ENCODE peak calls at places on chromosomes 11 and 22, in five cellular contexts. One of them, this sample, is unnamed. For H3K9me3, the result is how much of the 10 kb centered on the place peaks cover.

GRCh38 chr22:19889951-19890350 is 35.3 kb upstream of the GNB1L start:
- DNase-seq in CD4-positive, alpha-beta T cell: peak
- DNase-seq in astrocyte: no peak
- DNase-seq in ovary: no peak
- DNase-seq in body of pancreas: no peak
- DNase-seq in this sample: peak

GRCh38 chr11:10452211-10452767 is 2.8 kb upstream of the AMPD3 start:
- DNase-seq in CD4-positive, alpha-beta T cell: no peak
- DNase-seq in astrocyte: no peak
- DNase-seq in ovary: no peak
- DNase-seq in body of pancreas: no peak
- DNase-seq in this sample: no peak

GRCh38 chr11:116808262-116809175 is 14.6 kb downstream of the APOA4 start:
- DNase-seq in CD4-positive, alpha-beta T cell: no peak
- DNase-seq in astrocyte: no peak
- DNase-seq in ovary: no peak
- DNase-seq in body of pancreas: peak
- DNase-seq in this sample: no peak

GRCh38 chr11:70556884-70557741 is 158.8 kb downstream of the CTTN start:
- DNase-seq in CD4-positive, alpha-beta T cell: no peak
- DNase-seq in astrocyte: peak
- DNase-seq in ovary: no peak
- DNase-seq in body of pancreas: no peak
- DNase-seq in this sample: no peak

GRCh38 chr11:122628691-122629555 is 26.6 kb upstream of the UBASH3B start:
- DNase-seq in CD4-positive, alpha-beta T cell: peak
- DNase-seq in astrocyte: peak
- DNase-seq in ovary: peak
- DNase-seq in body of pancreas: peak
- DNase-seq in this sample: peak

GRCh38 chr11:107719557-107720304 is 7.9 kb upstream of the SLN start:
- DNase-seq in CD4-positive, alpha-beta T cell: no peak
- DNase-seq in astrocyte: no peak
- DNase-seq in ovary: no peak
- DNase-seq in body of pancreas: no peak
- DNase-seq in this sample: no peak

GRCh38 chr11:69670158-69670845 is 4.9 kb downstream of the LTO1 start:
- DNase-seq in CD4-positive, alpha-beta T cell: peak
- DNase-seq in astrocyte: peak
- DNase-seq in ovary: peak
- DNase-seq in body of pancreas: peak
- DNase-seq in this sample: peak

GRCh38 chr22:49951001-49951677 is 9.4 kb upstream of the PIM3 start:
- DNase-seq in CD4-positive, alpha-beta T cell: no peak
- DNase-seq in astrocyte: no peak
- DNase-seq in ovary: no peak
- DNase-seq in body of pancreas: peak
- DNase-seq in this sample: no peak

GRCh38 chr11:96863520-96863919 is 473.7 kb downstream of the JRKL start:
- DNase-seq in CD4-positive, alpha-beta T cell: no peak
- DNase-seq in astrocyte: no peak
- DNase-seq in ovary: no peak
- DNase-seq in body of pancreas: no peak
- DNase-seq in this sample: peak

GRCh38 chr11:122192634-122193245 is 76.7 kb upstream of the BLID start:
- DNase-seq in CD4-positive, alpha-beta T cell: no peak
- DNase-seq in astrocyte: peak
- DNase-seq in ovary: no peak
- DNase-seq in body of pancreas: no peak
- DNase-seq in this sample: no peak

GRCh38 chr11:64599698-64600211 is 8.7 kb downstream of the SLC22A12 start:
- DNase-seq in CD4-positive, alpha-beta T cell: no peak
- DNase-seq in astrocyte: no peak
- DNase-seq in ovary: peak
- DNase-seq in body of pancreas: no peak
- DNase-seq in this sample: no peak

GRCh38 chr11:10382518-10382917 is 72.5 kb upstream of the AMPD3 start:
- DNase-seq in CD4-positive, alpha-beta T cell: no peak
- DNase-seq in astrocyte: no peak
- DNase-seq in ovary: no peak
- DNase-seq in body of pancreas: no peak
- DNase-seq in this sample: no peak

GRCh38 chr11:69014936-69015549 is 2.0 kb upstream of the MRGPRF start:
- DNase-seq in CD4-positive, alpha-beta T cell: no peak
- DNase-seq in astrocyte: no peak
- DNase-seq in ovary: no peak
- DNase-seq in body of pancreas: no peak
- DNase-seq in this sample: no peak

GRCh38 chr11:117992136-117992535 is 5.9 kb downstream of the IL10RA start:
- DNase-seq in CD4-positive, alpha-beta T cell: no peak
- DNase-seq in astrocyte: no peak
- DNase-seq in ovary: no peak
- DNase-seq in body of pancreas: no peak
- DNase-seq in this sample: no peak

GRCh38 chr11:2687782-2688191 is 12.0 kb downstream of the KCNQ1OT1 start:
- DNase-seq in CD4-positive, alpha-beta T cell: no peak
- DNase-seq in astrocyte: no peak
- DNase-seq in ovary: peak
- DNase-seq in body of pancreas: peak
- DNase-seq in this sample: peak

GRCh38 chr22:32775957-32776356 is 25.5 kb upstream of the TIMP3 start:
- DNase-seq in CD4-positive, alpha-beta T cell: no peak
- DNase-seq in astrocyte: no peak
- DNase-seq in ovary: no peak
- DNase-seq in body of pancreas: no peak
- DNase-seq in this sample: no peak

GRCh38 chr11:134293119-134294113 is 17.2 kb downstream of the GLB1L3 start:
- DNase-seq in CD4-positive, alpha-beta T cell: no peak
- DNase-seq in astrocyte: no peak
- DNase-seq in ovary: no peak
- DNase-seq in body of pancreas: no peak
- DNase-seq in this sample: no peak

GRCh38 chr11:123103326-123103980 is 41.5 kb upstream of the HSPA8 start:
- DNase-seq in CD4-positive, alpha-beta T cell: no peak
- DNase-seq in astrocyte: peak
- DNase-seq in ovary: peak
- DNase-seq in body of pancreas: peak
- DNase-seq in this sample: peak

GRCh38 chr11:14380947-14381555 is 22.1 kb upstream of the RRAS2 start:
- DNase-seq in CD4-positive, alpha-beta T cell: peak
- DNase-seq in astrocyte: peak
- DNase-seq in ovary: peak
- DNase-seq in body of pancreas: peak
- DNase-seq in this sample: peak

GRCh38 chr11:118291453-118291852 is 13.1 kb upstream of the CD3E start:
- DNase-seq in CD4-positive, alpha-beta T cell: no peak
- DNase-seq in astrocyte: no peak
- DNase-seq in ovary: no peak
- DNase-seq in body of pancreas: no peak
- DNase-seq in this sample: no peak

GRCh38 chr22:47552541-47553205 is 790.2 kb downstream of the TBC1D22A start:
- DNase-seq in CD4-positive, alpha-beta T cell: no peak
- DNase-seq in astrocyte: no peak
- DNase-seq in ovary: no peak
- DNase-seq in body of pancreas: no peak
- DNase-seq in this sample: no peak
- H3K9me3 ChIP-seq in CD4-positive, alpha-beta T cell: under half
- H3K9me3 ChIP-seq in astrocyte: under half
- H3K9me3 ChIP-seq in ovary: under half
- H3K9me3 ChIP-seq in body of pancreas: under half
- H3K9me3 ChIP-seq in this sample: under half

GRCh38 chr22:44391026-44391425 is 78.3 kb upstream of the SHISAL1 start:
- DNase-seq in CD4-positive, alpha-beta T cell: no peak
- DNase-seq in astrocyte: peak
- DNase-seq in ovary: peak
- DNase-seq in body of pancreas: no peak
- DNase-seq in this sample: peak
- TF ChIP-seq CTCF in CD4-positive, alpha-beta T cell: no peak
- TF ChIP-seq CTCF in astrocyte: no peak
- TF ChIP-seq CTCF in ovary: no peak
- TF ChIP-seq CTCF in body of pancreas: no peak
- TF ChIP-seq CTCF in this sample: no peak

DNA sequence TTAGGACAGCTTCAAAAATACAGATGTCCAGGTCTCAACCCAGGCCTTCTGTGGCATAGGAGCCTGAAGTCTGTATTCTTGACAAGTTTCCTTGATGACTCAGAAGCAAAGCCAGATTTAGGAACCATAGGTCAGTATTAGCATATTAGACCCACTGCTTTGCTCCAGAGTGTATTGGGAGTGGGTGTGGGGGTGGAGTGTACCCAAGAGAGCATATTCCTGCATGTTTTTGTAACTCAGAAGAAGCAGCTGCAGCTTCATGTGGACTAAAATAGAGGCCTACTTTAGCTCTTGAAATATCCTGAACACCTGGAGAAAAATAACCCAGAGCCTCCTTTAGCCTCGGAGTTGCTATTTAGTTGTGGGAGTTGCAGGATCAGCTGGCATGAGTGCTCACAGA is 106.7 kb downstream of the CCDC81 start:
- DNase-seq in CD4-positive, alpha-beta T cell: no peak
- DNase-seq in astrocyte: no peak
- DNase-seq in ovary: no peak
- DNase-seq in body of pancreas: no peak
- DNase-seq in this sample: no peak
- H3K27ac ChIP-seq in CD4-positive, alpha-beta T cell: no peak
- H3K27ac ChIP-seq in astrocyte: no peak
- H3K27ac ChIP-seq in ovary: no peak
- H3K27ac ChIP-seq in body of pancreas: no peak
- H3K27ac ChIP-seq in this sample: no peak

DNA sequence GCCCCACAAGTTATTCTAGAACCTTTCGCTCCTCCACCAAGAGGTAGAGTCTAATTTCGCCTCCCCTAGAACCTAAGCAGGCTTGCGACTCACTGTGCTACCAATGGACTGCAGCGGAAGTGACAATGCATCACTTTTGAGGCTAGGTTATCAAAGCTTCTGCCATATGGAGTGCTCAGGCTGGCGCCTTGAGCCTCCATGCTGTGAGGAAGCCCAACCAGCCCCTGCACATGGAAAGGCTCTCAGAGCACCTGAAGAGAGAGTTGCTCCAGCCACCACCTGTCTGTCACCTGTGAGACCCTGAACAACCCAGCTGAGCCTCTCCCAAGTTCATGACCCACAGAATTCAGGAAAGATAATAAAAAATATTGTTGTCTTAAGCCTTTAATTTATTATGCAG is 29.3 kb upstream of the CBX7 start:
- DNase-seq in CD4-positive, alpha-beta T cell: no peak
- DNase-seq in astrocyte: no peak
- DNase-seq in ovary: no peak
- DNase-seq in body of pancreas: no peak
- DNase-seq in this sample: no peak
- H3K9me3 ChIP-seq in CD4-positive, alpha-beta T cell: under half
- H3K9me3 ChIP-seq in astrocyte: under half
- H3K9me3 ChIP-seq in ovary: under half
- H3K9me3 ChIP-seq in body of pancreas: under half
- H3K9me3 ChIP-seq in this sample: under half

GRCh38 chr22:27517361-27517760 is 284.2 kb downstream of the MN1 start:
- DNase-seq in CD4-positive, alpha-beta T cell: no peak
- DNase-seq in astrocyte: no peak
- DNase-seq in ovary: no peak
- DNase-seq in body of pancreas: no peak
- DNase-seq in this sample: no peak
- TF ChIP-seq CTCF in CD4-positive, alpha-beta T cell: no peak
- TF ChIP-seq CTCF in astrocyte: no peak
- TF ChIP-seq CTCF in ovary: no peak
- TF ChIP-seq CTCF in body of pancreas: no peak
- TF ChIP-seq CTCF in this sample: no peak

GRCh38 chr11:115699326-115699725 is 195.1 kb upstream of the CADM1 start:
- DNase-seq in CD4-positive, alpha-beta T cell: no peak
- DNase-seq in astrocyte: no peak
- DNase-seq in ovary: no peak
- DNase-seq in body of pancreas: no peak
- DNase-seq in this sample: no peak
- H3K27ac ChIP-seq in CD4-positive, alpha-beta T cell: no peak
- H3K27ac ChIP-seq in astrocyte: peak
- H3K27ac ChIP-seq in ovary: no peak
- H3K27ac ChIP-seq in body of pancreas: no peak
- H3K27ac ChIP-seq in this sample: no peak

DNA sequence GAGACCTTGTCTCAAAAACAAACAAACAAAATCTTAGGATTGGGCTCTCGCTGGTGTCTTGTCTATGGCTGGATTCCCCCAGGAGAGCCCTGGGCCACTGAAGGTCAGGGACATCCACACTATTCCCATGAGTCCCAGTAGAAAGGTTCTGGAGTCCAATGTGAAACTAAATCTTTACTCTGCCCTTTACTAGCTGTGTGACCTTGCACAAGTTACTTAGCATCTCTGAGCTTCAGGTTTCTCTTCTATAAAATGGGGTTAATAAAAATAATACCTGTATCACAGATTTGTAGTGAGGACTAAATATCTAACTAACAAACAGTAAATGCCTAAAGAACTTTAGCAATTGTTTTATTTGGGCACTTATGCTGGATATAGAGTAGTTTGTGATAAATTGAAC is 9.0 kb downstream of the SLC43A1 start:
- DNase-seq in CD4-positive, alpha-beta T cell: no peak
- DNase-seq in astrocyte: no peak
- DNase-seq in ovary: no peak
- DNase-seq in body of pancreas: no peak
- DNase-seq in this sample: no peak
- H3K9me3 ChIP-seq in CD4-positive, alpha-beta T cell: under half
- H3K9me3 ChIP-seq in astrocyte: under half
- H3K9me3 ChIP-seq in ovary: under half
- H3K9me3 ChIP-seq in body of pancreas: under half
- H3K9me3 ChIP-seq in this sample: under half

GRCh38 chr11:22922672-22923071 is 62.4 kb upstream of the CCDC179 start:
- DNase-seq in CD4-positive, alpha-beta T cell: no peak
- DNase-seq in astrocyte: no peak
- DNase-seq in ovary: no peak
- DNase-seq in body of pancreas: no peak
- DNase-seq in this sample: no peak

GRCh38 chr11:22926341-22926740 is 66.1 kb upstream of the CCDC179 start:
- DNase-seq in CD4-positive, alpha-beta T cell: no peak
- DNase-seq in astrocyte: no peak
- DNase-seq in ovary: no peak
- DNase-seq in body of pancreas: no peak
- DNase-seq in this sample: no peak

GRCh38 chr11:22923561-22923960 is 63.3 kb upstream of the CCDC179 start:
- DNase-seq in CD4-positive, alpha-beta T cell: no peak
- DNase-seq in astrocyte: no peak
- DNase-seq in ovary: no peak
- DNase-seq in body of pancreas: no peak
- DNase-seq in this sample: no peak

DNA sequence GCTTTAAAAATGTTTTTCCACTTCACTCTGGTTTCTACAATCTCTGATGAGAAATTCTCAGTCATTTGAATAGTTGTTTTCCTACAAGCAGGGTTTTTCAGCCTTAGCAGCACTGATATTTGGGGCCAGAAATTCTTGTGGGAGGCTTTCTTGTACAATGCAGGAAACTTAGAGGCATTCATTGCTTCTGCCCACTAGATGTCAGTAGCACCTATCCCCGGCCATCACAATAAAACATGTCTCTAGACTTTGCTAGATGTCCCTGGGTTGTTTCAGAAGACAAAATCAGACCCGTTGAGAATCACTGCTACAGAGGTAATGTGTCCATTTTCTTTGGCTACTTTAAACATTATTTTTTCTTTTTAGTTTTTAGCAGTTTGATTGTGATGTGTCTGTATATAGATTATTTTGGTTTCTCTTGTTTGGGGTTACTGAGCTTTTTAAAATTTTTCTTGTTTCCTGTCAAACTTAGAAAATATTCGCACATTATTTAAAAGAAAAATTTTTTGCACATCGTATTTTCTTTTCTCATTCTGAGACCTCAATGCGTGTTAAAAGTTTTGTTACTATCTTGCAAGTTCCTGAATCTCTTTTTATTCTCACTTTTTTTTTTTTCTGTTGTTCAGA is 60.8 kb upstream of the CCDC179 start:
- DNase-seq in CD4-positive, alpha-beta T cell: no peak
- DNase-seq in astrocyte: peak
- DNase-seq in ovary: no peak
- DNase-seq in body of pancreas: peak
- DNase-seq in this sample: no peak
- TF ChIP-seq CTCF in CD4-positive, alpha-beta T cell: no peak
- TF ChIP-seq CTCF in astrocyte: peak
- TF ChIP-seq CTCF in ovary: no peak
- TF ChIP-seq CTCF in body of pancreas: peak
- TF ChIP-seq CTCF in this sample: peak

This sample was measured in heart left ventricle.